ENCODE peak calls at places on chromosomes 12 and 14, in five cellular contexts. S, K, U, Q and N are unnamed samples.

GRCh38 chr14:95483843-95484165 is 32.6 kb downstream of the SYNE3 start:
- DNase-seq in S (no peak), K (no peak), U (no peak), Q (no peak), N (no peak)

GRCh38 chr12:105992849-105993740 is 145.7 kb downstream of the NUAK1 start:
- DNase-seq in S (no peak), K (no peak), U (no peak), Q (no peak), N (no peak)

GRCh38 chr12:48957141-48958048 is at the start of gene ARF3:
- DNase-seq in S (peak), K (peak), U (peak), Q (peak), N (peak)

GRCh38 chr14:31492759-31493498 is 5.1 kb upstream of the GPR33 start:
- DNase-seq in S (no peak), K (no peak), U (no peak), Q (no peak), N (no peak)

GRCh38 chr12:115470977-115471376 is 787.0 kb upstream of the TBX3 start:
- DNase-seq in S (no peak), K (no peak), U (no peak), Q (no peak), N (no peak)

GRCh38 chr14:91872517-91873470 is 5.5 kb upstream of the TC2N start:
- DNase-seq in S (peak), K (peak), U (peak), Q (peak), N (no peak)

GRCh38 chr14:86673523-86673969 is 1143.6 kb downstream of the FLRT2 start:
- DNase-seq in S (no peak), K (no peak), U (no peak), Q (no peak), N (no peak)

GRCh38 chr12:67650528-67651379 is 2.2 kb downstream of the DYRK2 start:
- DNase-seq in S (no peak), K (no peak), U (no peak), Q (peak), N (no peak)

GRCh38 chr12:10215451-10215850 is 2.8 kb downstream of the GABARAPL1 start:
- DNase-seq in S (no peak), K (no peak), U (no peak), Q (no peak), N (no peak)

GRCh38 chr14:101175731-101176534 is 272.4 kb upstream of the RTL1 start:
- DNase-seq in S (no peak), K (no peak), U (no peak), Q (no peak), N (no peak)

GRCh38 chr14:23530360-23531055 is 21.1 kb downstream of the ZFHX2 start:
- DNase-seq in S (no peak), K (no peak), U (no peak), Q (no peak), N (no peak)

GRCh38 chr14:92651793-92652382 is 96.5 kb downstream of the LGMN start:
- DNase-seq in S (peak), K (peak), U (peak), Q (no peak), N (no peak)

GRCh38 chr14:70640938-70641547 is 673 bp upstream of the TTC9 start:
- DNase-seq in S (no peak), K (peak), U (no peak), Q (peak), N (no peak)

DNA sequence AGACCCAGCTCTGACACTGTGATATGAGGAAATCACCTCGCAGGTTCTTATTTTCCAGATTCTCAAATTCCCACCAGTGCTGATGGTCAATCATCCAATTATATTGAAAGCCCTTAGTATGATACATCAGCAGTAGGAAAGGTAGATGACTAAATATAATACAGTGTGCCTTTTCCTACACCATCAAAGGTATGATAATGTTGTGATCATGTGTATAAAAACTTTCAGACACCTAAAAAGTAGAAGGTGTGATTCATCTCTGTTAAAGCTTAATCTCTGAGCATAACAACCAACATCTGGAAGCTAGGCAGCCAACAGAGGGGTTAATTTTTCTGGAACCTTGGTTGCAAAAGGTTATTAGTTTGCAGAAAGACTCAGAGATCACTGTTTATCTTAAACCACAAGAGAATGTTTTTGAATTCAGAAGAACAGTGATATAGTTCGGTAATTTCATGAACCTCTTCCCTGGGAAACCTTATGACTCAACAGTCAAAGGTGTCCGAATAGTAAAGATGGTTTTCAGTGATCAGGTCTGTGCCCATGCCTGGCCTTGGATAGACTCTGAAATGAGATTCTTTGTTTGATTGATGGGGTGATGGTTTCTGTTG is 122.5 kb downstream of the ETV6 start:
- DNase-seq in S (no peak), K (no peak), U (no peak), Q (no peak), N (no peak)
- H3K27ac ChIP-seq in S (no peak), K (no peak), U (no peak), Q (no peak), N (no peak)

GRCh38 chr12:75735853-75736252 is 224.4 kb upstream of the KRR1 start:
- DNase-seq in S (no peak), K (no peak), U (no peak), Q (no peak), N (peak)
- H3K27ac ChIP-seq in S (no peak), K (no peak), U (no peak), Q (no peak), N (no peak)

DNA sequence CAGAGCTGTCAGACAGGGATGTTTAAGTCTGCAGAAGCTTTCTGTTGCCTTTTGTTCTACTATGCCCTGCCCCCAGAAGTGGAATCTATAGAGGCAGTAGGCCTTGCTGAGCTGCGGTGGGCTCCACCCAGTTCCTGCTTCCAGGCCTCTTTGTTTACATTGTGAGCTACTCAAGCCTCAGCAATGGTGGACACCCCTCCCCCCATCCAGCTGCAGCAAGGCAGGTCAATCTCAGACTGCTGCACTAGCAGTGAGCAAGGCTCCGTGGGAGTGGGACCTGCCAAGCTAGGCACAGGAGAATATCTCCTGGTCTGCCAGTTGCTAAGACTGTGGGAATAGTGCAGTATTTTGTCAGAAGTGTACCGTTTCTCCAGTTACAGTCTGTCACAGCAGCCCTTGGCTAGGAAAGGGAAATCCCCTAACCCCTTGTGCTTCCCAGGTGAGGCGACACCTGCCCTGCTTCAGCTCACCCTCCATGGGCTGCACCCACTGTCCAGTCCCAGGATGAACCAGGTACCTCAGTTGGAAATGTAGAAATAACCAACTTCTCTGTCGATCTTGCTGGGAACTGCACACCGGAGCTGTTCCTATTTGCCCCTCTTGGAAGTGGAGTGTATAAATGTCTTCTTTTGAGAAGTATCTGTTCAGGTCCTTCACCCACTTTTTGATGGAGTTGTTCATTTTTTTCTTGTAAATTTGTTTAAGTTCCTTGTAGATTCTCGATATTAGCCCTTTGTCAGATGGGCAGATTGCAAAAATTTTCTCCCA is 213.5 kb upstream of the SLC38A2 start:
- DNase-seq in S (no peak), K (no peak), U (no peak), Q (no peak), N (no peak)
- H3K27ac ChIP-seq in S (no peak), K (no peak), U (no peak), Q (peak), N (no peak)

GRCh38 chr12:113267621-113268020 is 46.4 kb downstream of the TPCN1 start:
- DNase-seq in S (no peak), K (no peak), U (no peak), Q (no peak), N (no peak)
- H3K27ac ChIP-seq in S (no peak), K (no peak), U (no peak), Q (no peak), N (no peak)